ENCODE peak calls at places on chromosomes 1 and 21, in ten cellular contexts. B, Y, X, O, I, J, T, G, L and M are unnamed samples.

GRCh38 chr1:224880593-224881307 is 48.7 kb upstream of the DNAH14 start:
- DNase-seq in B (no peak), Y (no peak), X (no peak), O (no peak), I (no peak), J (no peak), T (no peak), G (no peak), L (no peak), M (no peak)

GRCh38 chr1:183180634-183181056 is 5.4 kb upstream of the LAMC2 start:
- DNase-seq in B (peak; percentile 69), Y (peak; percentile 47), X (no peak), O (peak; percentile 70), I (peak; percentile 82), J (no peak), T (no peak), G (no peak), L (no peak), M (no peak)

GRCh38 chr1:28855469-28855944 is 43.5 kb downstream of the OPRD1 start:
- DNase-seq in B (no peak), Y (no peak), X (no peak), O (no peak), I (no peak), J (no peak), T (no peak), G (no peak), L (no peak), M (no peak)

GRCh38 chr1:111030590-111030989 is 66.9 kb upstream of the LRIF1 start:
- DNase-seq in B (peak; percentile 54), Y (peak; percentile 88), X (peak; percentile 59), O (no peak), I (peak; percentile 51), J (peak; percentile 5), T (peak; percentile 51), G (peak; percentile 46), L (peak; percentile 36), M (peak; percentile 28)

GRCh38 chr21:35102488-35103407 is 53.6 kb upstream of the RUNX1 start:
- DNase-seq in B (no peak), Y (no peak), X (no peak), O (peak; percentile 47), I (peak; percentile 16), J (peak; percentile 12), T (no peak), G (no peak), L (no peak), M (no peak)

GRCh38 chr1:17007121-17007520 is 4.6 kb downstream of the ATP13A2 start:
- DNase-seq in B (no peak), Y (no peak), X (no peak), O (no peak), I (no peak), J (no peak), T (no peak), G (no peak), L (no peak), M (no peak)

GRCh38 chr1:224114787-224115175 is 870 bp downstream of the FBXO28 start:
- DNase-seq in B (no peak), Y (no peak), X (no peak), O (no peak), I (no peak), J (no peak), T (no peak), G (no peak), L (no peak), M (no peak)

GRCh38 chr1:243939167-243939848 is 89.3 kb upstream of the AKT3 start:
- DNase-seq in B (no peak), Y (peak; percentile 76), X (no peak), O (no peak), I (peak; percentile 22), J (no peak), T (no peak), G (no peak), L (peak; percentile 16), M (no peak)

GRCh38 chr1:208506812-208507211 is 262.6 kb upstream of the PLXNA2 start:
- DNase-seq in B (no peak), Y (no peak), X (no peak), O (no peak), I (no peak), J (no peak), T (no peak), G (no peak), L (no peak), M (no peak)

GRCh38 chr1:156241311-156241811 is 623 bp upstream of the BGLAP start:
- DNase-seq in B (peak; percentile 48), Y (peak; percentile 30), X (no peak), O (no peak), I (peak; percentile 62), J (no peak), T (no peak), G (no peak), L (no peak), M (no peak)

GRCh38 chr1:67052741-67053534 is 1.0 kb downstream of the SLC35D1 start:
- DNase-seq in B (peak; percentile 45), Y (peak; percentile 74), X (peak; percentile 25), O (peak; percentile 28), I (peak; percentile 46), J (no peak), T (peak; percentile 14), G (peak; percentile 53), L (no peak), M (no peak)

GRCh38 chr1:28246427-28246832 is 10.5 kb downstream of the ATP5IF1 start:
- DNase-seq in B (no peak), Y (peak; percentile 88), X (no peak), O (no peak), I (no peak), J (no peak), T (no peak), G (no peak), L (no peak), M (no peak)

GRCh38 chr1:6008696-6009095 is 16.5 kb upstream of the NPHP4 start:
- DNase-seq in B (no peak), Y (no peak), X (no peak), O (no peak), I (no peak), J (no peak), T (no peak), G (no peak), L (no peak), M (no peak)

GRCh38 chr1:229087906-229088305 is 183.0 kb upstream of the RAB4A start:
- DNase-seq in B (no peak), Y (no peak), X (no peak), O (no peak), I (no peak), J (no peak), T (no peak), G (no peak), L (no peak), M (no peak)

GRCh38 chr1:177170756-177171535 is at the start of gene BRINP2:
- DNase-seq in B (peak; percentile 56), Y (peak; percentile 92), X (peak; percentile 83), O (peak; percentile 31), I (peak; percentile 50), J (no peak), T (peak; percentile 62), G (peak; percentile 74), L (peak; percentile 47), M (peak; percentile 90)

GRCh38 chr1:97262842-97263241 is 541.3 kb downstream of the PTBP2 start:
- DNase-seq in B (no peak), Y (no peak), X (no peak), O (no peak), I (no peak), J (no peak), T (no peak), G (no peak), L (no peak), M (no peak)

GRCh38 chr21:41054206-41054605 is 113.8 kb upstream of the BACE2 start:
- DNase-seq in B (peak; percentile 9), Y (no peak), X (no peak), O (no peak), I (no peak), J (no peak), T (no peak), G (no peak), L (no peak), M (no peak)

GRCh38 chr1:116895073-116895472 is 14.6 kb upstream of the PTGFRN start:
- DNase-seq in B (no peak), Y (no peak), X (no peak), O (no peak), I (no peak), J (no peak), T (no peak), G (no peak), L (no peak), M (no peak)

GRCh38 chr1:145871994-145872411 is 13.1 kb upstream of the PIAS3 start:
- DNase-seq in B (peak; percentile 54), Y (no peak), X (no peak), O (peak; percentile 36), I (peak; percentile 66), J (peak; percentile 22), T (no peak), G (no peak), L (no peak), M (no peak)